ENCODE peak calls at places on chromosomes 12 and 14, in five cellular contexts. I, K, Y, D and N are unnamed samples.

GRCh38 chr14:51860164-51860835 is at the start of gene GNG2:
- DNase-seq in D (peak; percentile 79), Y (peak; percentile 25), K (no peak), I (peak; percentile 60), N (peak; percentile 66)

GRCh38 chr12:106719879-106720278 is 54.6 kb upstream of the RIC8B start:
- DNase-seq in K (no peak), Y (no peak), I (no peak), D (no peak), N (no peak)

GRCh38 chr12:67751376-67751928 is 102.9 kb downstream of the DYRK2 start:
- DNase-seq in Y (no peak), K (no peak), I (no peak), D (no peak), N (no peak)

GRCh38 chr12:50599366-50600095 is 94.7 kb downstream of the DIP2B start:
- DNase-seq in Y (no peak), I (no peak), K (no peak), D (no peak), N (no peak)

GRCh38 chr12:113658030-113658655 is 186.5 kb upstream of the LHX5 start:
- DNase-seq in K (peak; percentile 14), Y (no peak), I (no peak), D (no peak), N (no peak)

GRCh38 chr14:68255697-68256178 is 436.2 kb downstream of the RAD51B start:
- DNase-seq in K (no peak), Y (no peak), D (no peak), I (no peak), N (no peak)

GRCh38 chr12:89384050-89384749 is 31.9 kb upstream of the DUSP6 start:
- DNase-seq in D (no peak), I (peak; percentile 62), K (no peak), Y (peak; percentile 89), N (no peak)

GRCh38 chr12:76785407-76785806 is 21.5 kb downstream of the ZDHHC17 start:
- DNase-seq in D (no peak), K (no peak), Y (no peak), I (no peak), N (no peak)

GRCh38 chr14:89282191-89282590 is 134.8 kb downstream of the FOXN3 start:
- DNase-seq in D (no peak), Y (no peak), I (no peak), K (no peak), N (no peak)

GRCh38 chr12:4091001-4091789 is 182.4 kb upstream of the CCND2 start:
- DNase-seq in I (no peak), D (no peak), Y (no peak), K (no peak), N (no peak)

GRCh38 chr14:103545915-103546650 is 16.4 kb downstream of the BAG5 start:
- DNase-seq in K (no peak), D (no peak), I (peak; percentile 65), Y (no peak), N (no peak)

GRCh38 chr12:108131657-108132126 is 2.6 kb downstream of the WSCD2 start:
- DNase-seq in I (no peak), K (no peak), Y (no peak), D (no peak), N (no peak)

GRCh38 chr12:49352351-49352750 is 5.7 kb downstream of the DNAJC22 start:
- DNase-seq in Y (no peak), D (no peak), K (no peak), I (no peak), N (no peak)

GRCh38 chr14:33617154-33617553 is 333.7 kb downstream of the EGLN3 start:
- DNase-seq in D (no peak), K (peak; percentile 59), I (no peak), Y (no peak), N (no peak)

GRCh38 chr12:21831671-21832357 is 57.3 kb upstream of the KCNJ8 start:
- DNase-seq in D (no peak), K (no peak), Y (no peak), I (no peak), N (no peak)

GRCh38 chr14:55599250-55599879 is 19.4 kb downstream of the KTN1 start:
- DNase-seq in I (no peak), Y (no peak), K (no peak), D (no peak), N (no peak)

GRCh38 chr12:10974965-10975364 is 11.7 kb downstream of the TAS2R50 start:
- DNase-seq in D (no peak), I (no peak), K (no peak), Y (no peak), N (no peak)

GRCh38 chr12:2796187-2796663 is 1.5 kb downstream of the FKBP4 start:
- DNase-seq in D (no peak), I (peak; percentile 68), Y (no peak), K (no peak), N (no peak)

GRCh38 chr14:55126932-55127490 is 2.0 kb upstream of the LGALS3 start:
- DNase-seq in I (no peak), Y (no peak), D (no peak), K (no peak), N (no peak)

GRCh38 chr14:103001226-103001625 is 56.1 kb downstream of the CDC42BPB start:
- DNase-seq in I (peak; percentile 35), K (no peak), D (no peak), Y (no peak), N (peak; percentile 53)